ENCODE peak calls at places on chromosomes 4 and X, in ten cellular contexts. One of them, this sample, is unnamed.

GRCh38 chrX:114582264-114582632 is 1.6 kb upstream of the HTR2C start:
- DNase-seq in H1: no peak
- DNase-seq in tibial artery: no peak
- DNase-seq in Peyer's patch: no peak
- DNase-seq in lower leg skin: no peak
- DNase-seq in fibroblast of pulmonary artery: no peak
- DNase-seq in heart left ventricle: no peak
- DNase-seq in bronchial epithelial cell: no peak
- DNase-seq in ascending aorta: no peak
- DNase-seq in choroid plexus epithelial cell: no peak
- DNase-seq in this sample: no peak

GRCh38 chrX:108032944-108033343 is 11.9 kb upstream of the VSIG1 start:
- DNase-seq in ascending aorta: no peak
- DNase-seq in lower leg skin: no peak
- DNase-seq in tibial artery: no peak
- DNase-seq in H1: no peak
- DNase-seq in fibroblast of pulmonary artery: no peak
- DNase-seq in choroid plexus epithelial cell: no peak
- DNase-seq in Peyer's patch: no peak
- DNase-seq in heart left ventricle: no peak
- DNase-seq in bronchial epithelial cell: no peak
- DNase-seq in this sample: no peak

GRCh38 chr4:3512279-3512678 is 19.9 kb downstream of the LRPAP1 start:
- DNase-seq in heart left ventricle: no peak
- DNase-seq in ascending aorta: peak; percentile 78
- DNase-seq in tibial artery: peak; percentile 82
- DNase-seq in H1: no peak
- DNase-seq in fibroblast of pulmonary artery: no peak
- DNase-seq in lower leg skin: no peak
- DNase-seq in Peyer's patch: no peak
- DNase-seq in bronchial epithelial cell: no peak
- DNase-seq in choroid plexus epithelial cell: no peak
- DNase-seq in this sample: no peak

GRCh38 chr4:25413261-25413660 is 36.2 kb downstream of the ANAPC4 start:
- DNase-seq in Peyer's patch: no peak
- DNase-seq in heart left ventricle: no peak
- DNase-seq in choroid plexus epithelial cell: no peak
- DNase-seq in fibroblast of pulmonary artery: no peak
- DNase-seq in bronchial epithelial cell: no peak
- DNase-seq in H1: no peak
- DNase-seq in ascending aorta: no peak
- DNase-seq in lower leg skin: no peak
- DNase-seq in tibial artery: no peak
- DNase-seq in this sample: no peak

GRCh38 chr4:11626046-11626445 is 197.4 kb upstream of the HS3ST1 start:
- DNase-seq in lower leg skin: no peak
- DNase-seq in Peyer's patch: no peak
- DNase-seq in bronchial epithelial cell: peak; percentile 99
- DNase-seq in ascending aorta: no peak
- DNase-seq in choroid plexus epithelial cell: no peak
- DNase-seq in H1: no peak
- DNase-seq in tibial artery: no peak
- DNase-seq in heart left ventricle: no peak
- DNase-seq in fibroblast of pulmonary artery: no peak
- DNase-seq in this sample: no peak

GRCh38 chr4:138645289-138645688 is 370.3 kb upstream of the NOCT start:
- DNase-seq in choroid plexus epithelial cell: peak; percentile 21
- DNase-seq in fibroblast of pulmonary artery: no peak
- DNase-seq in Peyer's patch: no peak
- DNase-seq in H1: no peak
- DNase-seq in lower leg skin: no peak
- DNase-seq in heart left ventricle: no peak
- DNase-seq in bronchial epithelial cell: peak; percentile 32
- DNase-seq in tibial artery: no peak
- DNase-seq in ascending aorta: no peak
- DNase-seq in this sample: no peak

GRCh38 chrX:110081320-110081719 is 78.4 kb downstream of the TMEM164 start:
- DNase-seq in choroid plexus epithelial cell: no peak
- DNase-seq in ascending aorta: no peak
- DNase-seq in Peyer's patch: no peak
- DNase-seq in H1: no peak
- DNase-seq in bronchial epithelial cell: no peak
- DNase-seq in tibial artery: no peak
- DNase-seq in heart left ventricle: no peak
- DNase-seq in fibroblast of pulmonary artery: no peak
- DNase-seq in lower leg skin: no peak
- DNase-seq in this sample: no peak

GRCh38 chr4:48709920-48710319 is 70.2 kb downstream of the FRYL start:
- DNase-seq in heart left ventricle: no peak
- DNase-seq in choroid plexus epithelial cell: no peak
- DNase-seq in fibroblast of pulmonary artery: no peak
- DNase-seq in H1: no peak
- DNase-seq in ascending aorta: no peak
- DNase-seq in lower leg skin: no peak
- DNase-seq in tibial artery: no peak
- DNase-seq in bronchial epithelial cell: no peak
- DNase-seq in Peyer's patch: no peak
- DNase-seq in this sample: no peak

GRCh38 chrX:8803326-8803725 is 2.1 kb upstream of the FAM9A start:
- DNase-seq in H1: no peak
- DNase-seq in fibroblast of pulmonary artery: no peak
- DNase-seq in choroid plexus epithelial cell: no peak
- DNase-seq in ascending aorta: no peak
- DNase-seq in tibial artery: no peak
- DNase-seq in Peyer's patch: no peak
- DNase-seq in lower leg skin: no peak
- DNase-seq in heart left ventricle: no peak
- DNase-seq in bronchial epithelial cell: peak; percentile 25
- DNase-seq in this sample: no peak

DNA sequence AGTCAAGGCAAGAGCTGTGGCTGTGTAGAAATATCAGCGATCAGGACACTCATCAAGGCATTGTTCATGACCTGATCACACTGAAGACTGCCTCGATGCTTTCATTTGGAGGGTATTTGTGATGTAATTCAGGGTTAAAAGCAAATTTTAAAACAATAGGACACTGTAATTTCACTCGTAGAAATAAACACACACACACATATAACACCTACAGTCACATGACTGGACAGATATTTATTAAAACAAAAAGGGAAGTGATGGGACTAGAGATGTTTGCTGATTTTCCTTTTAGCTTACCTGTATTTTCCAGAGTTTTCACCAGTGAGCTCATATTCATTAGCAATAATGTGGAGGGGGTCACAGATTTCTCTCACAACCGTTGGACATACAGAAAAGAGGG is 51.1 kb upstream of the KDR start:
- DNase-seq in heart left ventricle: no peak
- DNase-seq in choroid plexus epithelial cell: no peak
- DNase-seq in bronchial epithelial cell: no peak
- DNase-seq in ascending aorta: no peak
- DNase-seq in H1: no peak
- DNase-seq in fibroblast of pulmonary artery: no peak
- DNase-seq in tibial artery: no peak
- DNase-seq in Peyer's patch: no peak
- DNase-seq in lower leg skin: no peak
- DNase-seq in this sample: no peak
- H3K4me3 ChIP-seq in heart left ventricle: no peak overlapping the region
- H3K4me3 ChIP-seq in choroid plexus epithelial cell: peak overlapping the region; percentile 43
- H3K4me3 ChIP-seq in bronchial epithelial cell: no peak overlapping the region
- H3K4me3 ChIP-seq in ascending aorta: no peak overlapping the region
- H3K4me3 ChIP-seq in H1: no peak overlapping the region
- H3K4me3 ChIP-seq in fibroblast of pulmonary artery: peak overlapping the region; percentile 36
- H3K4me3 ChIP-seq in tibial artery: no peak overlapping the region
- H3K4me3 ChIP-seq in Peyer's patch: no peak overlapping the region
- H3K4me3 ChIP-seq in lower leg skin: no peak overlapping the region
- H3K4me3 ChIP-seq in this sample: no peak overlapping the region

GRCh38 chr4:78774395-78774794 is 1.8 kb upstream of the BMP2K start:
- DNase-seq in tibial artery: no peak
- DNase-seq in heart left ventricle: no peak
- DNase-seq in H1: no peak
- DNase-seq in lower leg skin: no peak
- DNase-seq in ascending aorta: no peak
- DNase-seq in fibroblast of pulmonary artery: no peak
- DNase-seq in choroid plexus epithelial cell: no peak
- DNase-seq in Peyer's patch: no peak
- DNase-seq in bronchial epithelial cell: no peak
- DNase-seq in this sample: no peak

GRCh38 chr4:78776729-78777555 is 792 bp downstream of the BMP2K start:
- DNase-seq in ascending aorta: peak; percentile 71
- DNase-seq in bronchial epithelial cell: peak; percentile 86
- DNase-seq in Peyer's patch: peak; percentile 67
- DNase-seq in fibroblast of pulmonary artery: peak; percentile 56
- DNase-seq in H1: peak; percentile 70
- DNase-seq in tibial artery: peak; percentile 67
- DNase-seq in heart left ventricle: peak; percentile 27
- DNase-seq in lower leg skin: peak; percentile 88
- DNase-seq in choroid plexus epithelial cell: peak; percentile 55
- DNase-seq in this sample: peak; percentile 78

GRCh38 chr4:78775278-78776030 is 696 bp upstream of the BMP2K start:
- DNase-seq in bronchial epithelial cell: peak; percentile 51
- DNase-seq in H1: peak; percentile 88
- DNase-seq in Peyer's patch: peak; percentile 93
- DNase-seq in choroid plexus epithelial cell: peak; percentile 86
- DNase-seq in heart left ventricle: peak; percentile 89
- DNase-seq in ascending aorta: peak; percentile 95
- DNase-seq in fibroblast of pulmonary artery: peak; percentile 85
- DNase-seq in lower leg skin: peak; percentile 97
- DNase-seq in tibial artery: peak; percentile 94
- DNase-seq in this sample: peak; percentile 94

GRCh38 chr4:78777556-78777900 is 1.4 kb downstream of the BMP2K start:
- DNase-seq in fibroblast of pulmonary artery: no peak
- DNase-seq in choroid plexus epithelial cell: no peak
- DNase-seq in heart left ventricle: no peak
- DNase-seq in tibial artery: no peak
- DNase-seq in lower leg skin: no peak
- DNase-seq in ascending aorta: no peak
- DNase-seq in H1: no peak
- DNase-seq in bronchial epithelial cell: no peak
- DNase-seq in Peyer's patch: no peak
- DNase-seq in this sample: no peak

DNA sequence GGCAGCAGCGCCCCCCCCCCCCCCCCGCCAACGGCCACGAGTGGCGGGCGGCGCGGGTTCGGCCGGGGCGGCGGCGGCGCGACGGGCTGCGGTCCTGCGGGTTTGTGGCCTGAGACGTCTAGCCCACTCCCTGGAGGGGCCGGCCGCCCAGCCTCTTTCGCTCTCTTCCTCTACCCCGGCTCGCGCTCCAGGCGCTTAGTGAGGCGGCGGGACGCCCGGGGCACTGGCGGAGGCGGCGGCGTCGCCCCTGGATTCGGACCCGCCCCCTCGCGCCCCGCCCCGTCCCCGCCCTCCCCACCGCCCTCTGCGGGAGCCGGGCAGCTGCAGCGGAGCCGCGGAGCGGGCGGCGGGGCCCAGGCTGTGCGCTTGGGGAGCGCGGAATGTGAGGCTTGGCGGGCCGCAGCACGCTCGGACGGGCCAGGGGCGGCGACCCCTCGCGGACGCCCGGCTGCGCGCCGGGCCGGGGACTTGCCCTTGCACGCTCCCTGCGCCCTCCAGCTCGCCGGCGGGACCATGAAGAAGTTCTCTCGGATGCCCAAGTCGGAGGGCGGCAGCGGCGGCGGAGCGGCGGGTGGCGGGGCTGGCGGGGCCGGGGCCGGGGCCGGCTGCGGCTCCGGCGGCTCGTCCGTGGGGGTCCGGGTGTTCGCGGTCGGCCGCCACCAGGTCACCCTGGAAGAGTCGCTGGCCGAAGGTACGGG is at the start of gene BMP2K:
- DNase-seq in bronchial epithelial cell: peak; percentile 33
- DNase-seq in Peyer's patch: peak; percentile 93
- DNase-seq in tibial artery: peak; percentile 89
- DNase-seq in heart left ventricle: peak; percentile 86
- DNase-seq in ascending aorta: peak; percentile 83
- DNase-seq in fibroblast of pulmonary artery: peak; percentile 75
- DNase-seq in choroid plexus epithelial cell: peak; percentile 79
- DNase-seq in H1: peak; percentile 82
- DNase-seq in lower leg skin: peak; percentile 95
- DNase-seq in this sample: peak; percentile 88
- TF ChIP-seq CTCF in bronchial epithelial cell: no peak
- TF ChIP-seq CTCF in Peyer's patch: no peak
- TF ChIP-seq CTCF in tibial artery: no peak
- TF ChIP-seq CTCF in heart left ventricle: no peak
- TF ChIP-seq CTCF in ascending aorta: no peak
- TF ChIP-seq CTCF in fibroblast of pulmonary artery: no peak
- TF ChIP-seq CTCF in choroid plexus epithelial cell: no peak
- TF ChIP-seq CTCF in H1: peak; percentile 12
- TF ChIP-seq CTCF in lower leg skin: no peak
- TF ChIP-seq CTCF in this sample: no peak

GRCh38 chrX:13317366-13317765 is 2.5 kb downstream of the ATXN3L start:
- DNase-seq in choroid plexus epithelial cell: no peak
- DNase-seq in Peyer's patch: no peak
- DNase-seq in fibroblast of pulmonary artery: no peak
- DNase-seq in lower leg skin: no peak
- DNase-seq in heart left ventricle: no peak
- DNase-seq in tibial artery: no peak
- DNase-seq in bronchial epithelial cell: no peak
- DNase-seq in H1: no peak
- DNase-seq in ascending aorta: no peak
- DNase-seq in this sample: no peak
- H3K4me3 ChIP-seq in choroid plexus epithelial cell: no peak overlapping the region
- H3K4me3 ChIP-seq in Peyer's patch: no peak overlapping the region
- H3K4me3 ChIP-seq in fibroblast of pulmonary artery: no peak overlapping the region
- H3K4me3 ChIP-seq in lower leg skin: no peak overlapping the region
- H3K4me3 ChIP-seq in heart left ventricle: no peak overlapping the region
- H3K4me3 ChIP-seq in tibial artery: no peak overlapping the region
- H3K4me3 ChIP-seq in bronchial epithelial cell: no peak overlapping the region
- H3K4me3 ChIP-seq in H1: no peak overlapping the region
- H3K4me3 ChIP-seq in ascending aorta: no peak overlapping the region
- H3K4me3 ChIP-seq in this sample: no peak overlapping the region

GRCh38 chrX:54442790-54443189 is 2.6 kb downstream of the TSR2 start:
- DNase-seq in lower leg skin: no peak
- DNase-seq in Peyer's patch: no peak
- DNase-seq in choroid plexus epithelial cell: no peak
- DNase-seq in tibial artery: no peak
- DNase-seq in bronchial epithelial cell: no peak
- DNase-seq in H1: no peak
- DNase-seq in fibroblast of pulmonary artery: no peak
- DNase-seq in ascending aorta: no peak
- DNase-seq in heart left ventricle: no peak
- DNase-seq in this sample: no peak

GRCh38 chrX:54435121-54435520 is 5.1 kb upstream of the TSR2 start:
- DNase-seq in bronchial epithelial cell: no peak
- DNase-seq in tibial artery: no peak
- DNase-seq in heart left ventricle: no peak
- DNase-seq in Peyer's patch: no peak
- DNase-seq in H1: no peak
- DNase-seq in choroid plexus epithelial cell: no peak
- DNase-seq in lower leg skin: no peak
- DNase-seq in ascending aorta: no peak
- DNase-seq in fibroblast of pulmonary artery: no peak
- DNase-seq in this sample: no peak

GRCh38 chrX:54444752-54445151 is 4.5 kb downstream of the TSR2 start:
- DNase-seq in bronchial epithelial cell: no peak
- DNase-seq in H1: no peak
- DNase-seq in Peyer's patch: no peak
- DNase-seq in ascending aorta: no peak
- DNase-seq in lower leg skin: no peak
- DNase-seq in heart left ventricle: no peak
- DNase-seq in tibial artery: no peak
- DNase-seq in fibroblast of pulmonary artery: no peak
- DNase-seq in choroid plexus epithelial cell: no peak
- DNase-seq in this sample: no peak

GRCh38 chrX:54446084-54446483 is 5.9 kb downstream of the TSR2 start:
- DNase-seq in Peyer's patch: no peak
- DNase-seq in choroid plexus epithelial cell: no peak
- DNase-seq in tibial artery: no peak
- DNase-seq in bronchial epithelial cell: no peak
- DNase-seq in fibroblast of pulmonary artery: no peak
- DNase-seq in heart left ventricle: no peak
- DNase-seq in ascending aorta: no peak
- DNase-seq in H1: peak; percentile 47
- DNase-seq in lower leg skin: no peak
- DNase-seq in this sample: no peak

GRCh38 chrX:54439967-54440871 is at the start of gene TSR2:
- DNase-seq in choroid plexus epithelial cell: peak; percentile 91
- DNase-seq in ascending aorta: peak; percentile 88
- DNase-seq in heart left ventricle: peak; percentile 80
- DNase-seq in lower leg skin: peak; percentile 94
- DNase-seq in H1: peak; percentile 75
- DNase-seq in tibial artery: peak; percentile 87
- DNase-seq in Peyer's patch: peak; percentile 79
- DNase-seq in bronchial epithelial cell: peak; percentile 79
- DNase-seq in fibroblast of pulmonary artery: peak; percentile 89
- DNase-seq in this sample: peak; percentile 83
- TF ChIP-seq CTCF in choroid plexus epithelial cell: peak; percentile 43
- TF ChIP-seq CTCF in ascending aorta: no peak
- TF ChIP-seq CTCF in heart left ventricle: no peak
- TF ChIP-seq CTCF in lower leg skin: no peak
- TF ChIP-seq CTCF in H1: no peak
- TF ChIP-seq CTCF in tibial artery: no peak
- TF ChIP-seq CTCF in Peyer's patch: no peak
- TF ChIP-seq CTCF in bronchial epithelial cell: no peak
- TF ChIP-seq CTCF in fibroblast of pulmonary artery: peak; percentile 30
- TF ChIP-seq CTCF in this sample: no peak